ENCODE peak calls at places on chromosomes 3 and 15, in ten cellular contexts. R, Q, V, L, N, C, E, X, F and U are unnamed samples.

GRCh38 chr3:141401584-141402475 is 33.5 kb downstream of the ZBTB38 start:
- DNase-seq in X (peak; percentile 46), Q (no peak), E (peak; percentile 53), F (peak; percentile 56), V (no peak), R (peak; percentile 68), L (peak; percentile 56), N (peak; percentile 58), C (peak; percentile 90), U (no peak)

GRCh38 chr3:73258057-73258456 is 196.6 kb downstream of the EBLN2 start:
- DNase-seq in X (no peak), L (no peak), R (no peak), N (no peak), C (no peak), F (no peak), E (no peak), Q (no peak), V (no peak), U (no peak)

GRCh38 chr3:141644931-141645330 is 93.2 kb upstream of the RNF7 start:
- DNase-seq in Q (peak; percentile 76), F (peak; percentile 70), L (peak; percentile 92), C (peak; percentile 48), N (peak; percentile 77), R (peak; percentile 71), E (peak; percentile 88), V (no peak), X (peak; percentile 61), U (peak; percentile 69)

GRCh38 chr3:60743631-60744164 is 507.6 kb downstream of the FHIT start:
- DNase-seq in R (peak; percentile 7), Q (no peak), N (peak; percentile 33), L (peak; percentile 42), E (no peak), V (no peak), F (no peak), X (no peak), C (peak; percentile 7), U (no peak)

GRCh38 chr15:91369823-91370222 is 269.8 kb downstream of the SV2B start:
- DNase-seq in X (no peak), C (no peak), R (no peak), Q (no peak), V (no peak), E (no peak), F (no peak), N (peak; percentile 8), L (no peak), U (no peak)

GRCh38 chr3:65330072-65330471 is 642.3 kb upstream of the ADAMTS9 start:
- DNase-seq in Q (no peak), E (no peak), N (no peak), C (no peak), F (no peak), L (no peak), R (no peak), V (no peak), X (no peak), U (no peak)

GRCh38 chr3:23372296-23372695 is 169.2 kb downstream of the UBE2E2 start:
- DNase-seq in N (no peak), C (no peak), Q (no peak), V (no peak), E (no peak), R (no peak), L (no peak), F (no peak), X (no peak), U (no peak)

GRCh38 chr3:17151598-17152373 is 267.0 kb downstream of the PLCL2 start:
- DNase-seq in R (no peak), Q (no peak), C (no peak), V (no peak), L (no peak), F (no peak), N (no peak), E (peak; percentile 97), X (no peak), U (no peak)

GRCh38 chr15:55683366-55683765 is 59.6 kb downstream of the PRTG start:
- DNase-seq in E (no peak), L (no peak), V (no peak), R (no peak), F (no peak), X (no peak), N (no peak), C (no peak), Q (peak; percentile 62), U (no peak)

GRCh38 chr15:65044724-65045481 is at the start of gene SLC51B:
- DNase-seq in C (no peak), E (no peak), L (no peak), V (no peak), R (no peak), Q (no peak), F (peak; percentile 83), X (no peak), N (no peak), U (no peak)

GRCh38 chr3:168524129-168524528 is 428.4 kb upstream of the GOLIM4 start:
- DNase-seq in Q (no peak), L (no peak), N (no peak), R (no peak), F (no peak), C (no peak), E (no peak), X (no peak), V (no peak), U (no peak)

GRCh38 chr15:69410290-69410874 is 3.8 kb upstream of the KIF23 start:
- DNase-seq in E (peak; percentile 65), X (peak; percentile 31), N (no peak), C (peak; percentile 61), Q (peak; percentile 86), F (peak; percentile 71), R (no peak), L (peak; percentile 39), V (no peak), U (no peak)
- TF ChIP-seq CTCF in E (no peak), X (peak; percentile 28), N (no peak), C (peak; percentile 57), Q (peak; percentile 46), F (peak; percentile 56), R (no peak), L (no peak), V (peak; percentile 22), U (no peak)

DNA sequence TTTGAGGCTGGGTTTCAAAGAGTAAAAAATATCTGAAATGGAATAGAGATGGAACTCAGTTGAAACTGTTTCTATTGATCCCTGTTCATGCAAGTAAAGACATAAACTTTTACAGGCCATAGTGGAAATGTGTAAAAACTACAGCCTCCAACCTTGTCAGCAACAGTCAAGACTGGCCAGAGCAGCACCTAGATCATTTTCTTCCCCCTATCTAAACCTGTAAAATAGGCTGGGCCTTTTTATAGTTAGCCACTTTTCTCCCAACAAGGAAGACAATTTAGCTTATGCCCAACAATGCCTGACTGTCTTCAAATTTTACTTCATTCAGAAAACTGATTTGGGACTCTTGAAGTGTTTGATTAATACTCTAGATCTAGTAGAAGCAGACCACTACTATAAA is 91.5 kb upstream of the CMC1 start:
- DNase-seq in V (no peak), Q (no peak), R (no peak), F (no peak), C (no peak), L (no peak), E (no peak), X (no peak), N (no peak), U (no peak)
- TF ChIP-seq CTCF in V (no peak), Q (no peak), R (no peak), F (no peak), C (no peak), L (no peak), E (no peak), X (no peak), N (no peak), U (no peak)

GRCh38 chr15:47944911-47945310 is 175.9 kb upstream of the SLC24A5 start:
- DNase-seq in R (no peak), C (no peak), X (no peak), Q (no peak), F (no peak), V (no peak), N (no peak), L (no peak), E (no peak), U (no peak)
- TF ChIP-seq CTCF in R (no peak), C (no peak), X (no peak), Q (peak; percentile 9), F (no peak), V (no peak), N (peak; percentile 29), L (no peak), E (no peak), U (no peak)

DNA sequence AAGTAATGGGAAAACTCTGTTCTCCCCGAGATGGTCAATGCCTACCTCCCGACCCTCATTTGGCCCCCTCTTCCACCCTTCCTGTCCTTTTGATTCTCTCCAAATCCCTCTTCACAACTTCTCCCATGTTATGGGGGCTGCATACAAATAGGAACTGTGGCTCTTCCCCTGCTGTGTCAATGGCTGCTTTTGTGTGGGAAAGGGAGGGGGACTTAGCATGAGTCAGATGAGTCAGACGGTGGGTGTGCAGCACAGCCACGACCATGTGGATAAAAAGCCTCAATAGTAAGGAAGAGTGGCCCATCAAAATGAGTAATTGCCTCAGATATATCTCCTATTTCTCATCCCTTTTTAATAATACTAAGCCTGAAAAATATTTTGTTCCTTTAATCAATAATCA is 31.9 kb downstream of the SPATA16 start:
- DNase-seq in L (no peak), V (no peak), F (no peak), N (no peak), E (no peak), C (no peak), X (no peak), Q (no peak), R (no peak), U (no peak)
- TF ChIP-seq CTCF in L (no peak), V (no peak), F (no peak), N (no peak), E (no peak), C (no peak), X (no peak), Q (no peak), R (no peak), U (no peak)

GRCh38 chr3:124774305-124774673 is 44.0 kb downstream of the UMPS start:
- DNase-seq in Q (no peak), C (no peak), F (peak; percentile 56), X (peak; percentile 32), V (no peak), R (peak; percentile 28), E (no peak), N (peak; percentile 31), L (peak; percentile 68), U (no peak)
- TF ChIP-seq CTCF in Q (no peak), C (no peak), F (no peak), X (no peak), V (no peak), R (no peak), E (no peak), N (no peak), L (no peak), U (no peak)

GRCh38 chr3:131008326-131008725 is 18.3 kb downstream of the ASTE1 start:
- DNase-seq in V (no peak), C (no peak), X (no peak), N (no peak), R (no peak), E (no peak), Q (no peak), F (no peak), L (no peak), U (no peak)
- TF ChIP-seq CTCF in V (no peak), C (no peak), X (no peak), N (no peak), R (no peak), E (no peak), Q (no peak), F (no peak), L (no peak), U (no peak)

GRCh38 chr3:40445880-40446279 is 11.3 kb upstream of the RPL14 start:
- DNase-seq in E (no peak), N (no peak), V (no peak), Q (no peak), C (no peak), L (no peak), F (no peak), X (no peak), R (no peak), U (no peak)
- TF ChIP-seq CTCF in E (no peak), N (no peak), V (no peak), Q (no peak), C (no peak), L (no peak), F (no peak), X (no peak), R (no peak), U (no peak)